ENCODE peak calls at places on chromosomes 6 and 20, in seven cellular contexts. X is dorsolateral prefrontal cortex, K is HCT116, G is keratinocyte, F is PC-3, L is fibroblast of the aortic adventitia, B is Peyer's patch. D is an unnamed sample.

GRCh38 chr6:170089937-170090335 is 200.9 kb downstream of the DLL1 start:
- DNase-seq in K (no peak), B (peak), X (no peak), F (no peak), G (no peak), L (no peak), D (no peak)

GRCh38 chr6:51542466-51542865 is 544.9 kb downstream of the PKHD1 start:
- DNase-seq in B (no peak), G (no peak), F (peak), L (no peak), K (no peak), X (no peak), D (no peak)

GRCh38 chr6:43763133-43763797 is 6.7 kb upstream of the VEGFA start:
- DNase-seq in L (peak), K (no peak), X (no peak), B (no peak), G (no peak), F (no peak), D (no peak)

GRCh38 chr6:71419217-71419953 is 130.8 kb downstream of the OGFRL1 start:
- DNase-seq in X (peak), B (no peak), F (peak), K (no peak), L (peak), G (no peak), D (no peak)

GRCh38 chr20:4135385-4136077 is 120.2 kb upstream of the RNF24 start:
- DNase-seq in G (peak), K (peak), B (peak), L (peak), F (peak), X (no peak), D (no peak)

GRCh38 chr20:57659789-57660509 is 39.7 kb upstream of the ZBP1 start:
- DNase-seq in G (no peak), K (no peak), X (no peak), L (no peak), F (no peak), B (no peak), D (no peak)

GRCh38 chr6:2181567-2181966 is 63.8 kb downstream of the GMDS start:
- DNase-seq in G (no peak), X (no peak), L (no peak), B (no peak), F (no peak), K (no peak), D (no peak)

GRCh38 chr6:40903456-40903855 is 135.6 kb downstream of the UNC5CL start:
- DNase-seq in G (no peak), L (no peak), B (no peak), X (no peak), K (no peak), F (no peak), D (no peak)

GRCh38 chr6:125041740-125042459 is 79.7 kb downstream of the RNF217 start:
- DNase-seq in L (peak), F (peak), B (no peak), K (peak), G (peak), X (no peak), D (no peak)

GRCh38 chr6:138666636-138667035 is 106.9 kb upstream of the CCDC28A start:
- DNase-seq in K (no peak), L (no peak), X (no peak), B (no peak), G (no peak), F (no peak), D (no peak)

GRCh38 chr6:1325471-1326309 is 13.8 kb downstream of the FOXQ1 start:
- DNase-seq in B (no peak), G (peak), L (peak), X (no peak), F (peak), K (peak), D (no peak)

GRCh38 chr6:133983099-133983939 is 30.3 kb downstream of the TBPL1 start:
- DNase-seq in F (peak), X (no peak), G (no peak), K (no peak), L (peak), B (no peak), D (no peak)

GRCh38 chr6:108951351-108951953 is 103.2 kb downstream of the ARMC2 start:
- DNase-seq in G (no peak), L (no peak), F (no peak), B (no peak), K (no peak), X (no peak), D (no peak)

GRCh38 chr6:142716097-142716496 is 228.9 kb downstream of the HIVEP2 start:
- DNase-seq in B (no peak), K (no peak), X (no peak), G (no peak), L (no peak), F (no peak), D (no peak)

GRCh38 chr6:119586250-119586882 is 236.8 kb upstream of the MAN1A1 start:
- DNase-seq in K (no peak), X (no peak), L (no peak), B (no peak), G (no peak), F (no peak), D (no peak)

GRCh38 chr20:54343073-54343472 is 132.3 kb upstream of the DOK5 start:
- DNase-seq in F (no peak), X (no peak), K (no peak), L (no peak), G (no peak), B (no peak), D (no peak)

GRCh38 chr6:14441371-14441781 is 323.8 kb downstream of the CD83 start:
- DNase-seq in L (peak), G (no peak), F (no peak), X (no peak), B (no peak), K (no peak), D (no peak)

GRCh38 chr6:1200706-1201105 is 111.2 kb upstream of the FOXQ1 start:
- DNase-seq in K (peak), X (no peak), B (no peak), L (no peak), F (no peak), G (no peak), D (no peak)

DNA sequence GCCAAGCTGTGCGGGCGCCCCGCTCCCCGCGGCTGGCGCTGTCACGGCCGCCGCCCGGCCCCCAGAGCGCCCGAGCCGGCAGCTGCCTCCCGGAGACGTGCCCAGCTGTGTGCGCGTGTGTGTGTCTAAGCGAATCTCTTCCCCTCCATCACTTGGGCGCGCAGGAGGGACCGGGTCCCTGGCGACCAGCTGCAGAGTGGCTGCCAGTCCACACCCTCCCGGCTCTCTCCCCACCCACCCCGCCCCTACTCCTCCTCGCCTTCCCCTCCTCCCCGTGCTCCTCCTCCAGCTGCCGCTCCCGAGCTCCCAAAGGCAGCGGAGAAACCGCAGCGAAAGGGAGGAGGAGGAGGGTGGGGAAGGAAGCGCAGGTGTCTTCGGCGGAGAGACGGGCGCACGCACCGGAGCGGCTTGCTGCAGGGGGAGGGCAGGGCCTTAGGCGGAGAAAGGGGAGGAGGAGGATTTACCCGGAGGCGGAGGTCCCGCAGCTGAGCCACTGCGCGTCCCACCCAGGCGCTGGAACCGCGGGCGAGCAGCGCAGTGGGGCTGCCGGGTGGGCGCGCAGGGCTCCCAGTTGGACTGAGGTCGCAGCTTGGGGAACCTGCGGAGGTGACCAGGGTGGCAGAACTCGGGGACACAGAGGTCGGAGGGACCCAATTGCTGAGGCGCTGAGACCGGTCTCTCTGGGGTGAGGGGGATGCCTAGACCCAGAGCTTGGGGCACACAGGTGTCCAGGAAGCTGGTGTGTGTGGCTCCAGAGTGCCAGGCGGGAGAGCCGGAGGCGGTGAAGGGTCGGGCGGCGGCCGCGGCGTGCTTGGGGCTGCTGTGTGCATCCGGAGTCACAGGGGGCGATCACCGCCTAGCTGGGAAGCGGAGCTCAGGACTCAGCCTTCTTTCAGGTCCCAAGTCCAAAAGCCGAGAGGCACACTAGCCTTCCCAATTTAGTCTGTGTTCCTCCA is at the start of gene HS3ST5:
- DNase-seq in G (no peak), K (peak), F (peak), X (peak), B (no peak), L (no peak), D (no peak)
- TF ChIP-seq CTCF in G (no peak), K (no peak), F (peak), X (peak), B (no peak), L (no peak), D (peak)

GRCh38 chr6:30954631-30955366 is 14.0 kb downstream of the MUCL3 start:
- DNase-seq in K (no peak), F (no peak), G (no peak), L (no peak), X (no peak), B (no peak), D (no peak)
- H3K4me3 ChIP-seq in K (no peak), F (peak), G (no peak), L (no peak), X (no peak), B (peak), D (no peak)

GRCh38 chr20:2914160-2914559 is 40.9 kb downstream of the PTPRA start:
- DNase-seq in X (no peak), L (no peak), F (peak), K (no peak), B (no peak), G (no peak), D (no peak)
- TF ChIP-seq CTCF in X (peak), L (no peak), F (peak), K (peak), B (no peak), G (peak), D (peak)

DNA sequence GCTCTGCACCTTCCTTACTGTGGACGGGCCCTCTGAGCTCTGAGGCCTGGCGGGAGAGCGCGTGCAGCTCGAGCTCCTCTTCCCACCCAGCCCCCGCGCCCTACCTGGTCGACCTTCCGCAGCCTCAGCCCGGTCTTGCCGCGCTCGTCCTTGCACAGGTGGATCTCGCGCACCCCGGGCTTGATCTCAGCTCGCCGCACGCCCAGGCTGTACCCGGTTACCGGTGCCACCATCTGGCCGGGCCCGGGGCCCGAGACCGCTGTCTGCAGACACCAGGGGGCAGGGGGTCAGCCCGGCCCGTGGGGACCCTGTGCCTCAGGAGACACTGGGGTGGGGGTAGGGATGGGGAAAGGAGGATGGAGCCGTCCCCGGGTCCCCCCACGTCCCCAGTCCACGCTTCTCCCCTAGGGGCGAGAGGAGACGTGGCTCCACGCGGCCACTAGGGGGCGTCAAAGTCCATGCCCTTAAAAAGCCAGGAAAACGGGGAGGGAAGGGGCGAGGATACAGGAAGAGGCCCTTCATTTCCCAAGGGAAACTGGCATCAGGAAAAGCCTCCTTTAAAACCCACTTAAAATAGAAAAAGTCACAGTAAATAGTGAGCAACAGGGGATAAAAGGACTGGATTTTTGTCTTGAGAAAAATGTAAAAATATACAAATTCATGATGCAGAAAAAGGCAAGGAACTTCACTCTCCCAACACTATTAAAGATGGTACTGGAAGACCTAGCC is 15.5 kb downstream of the SDCBP2 start:
- DNase-seq in L (peak), X (peak), B (peak), K (peak), F (peak), G (no peak), D (no peak)
- H3K4me3 ChIP-seq in L (peak), X (peak), B (no peak), K (no peak), F (no peak), G (no peak), D (no peak)

GRCh38 chr20:59596690-59597089 is 7.7 kb upstream of the PHACTR3 start:
- DNase-seq in L (no peak), X (peak), B (no peak), G (no peak), K (no peak), F (no peak), D (no peak)

GRCh38 chr20:59600472-59600871 is 3.9 kb upstream of the PHACTR3 start:
- DNase-seq in G (no peak), X (no peak), K (no peak), F (no peak), L (no peak), B (no peak), D (no peak)

GRCh38 chr20:59599941-59600340 is 4.4 kb upstream of the PHACTR3 start:
- DNase-seq in L (no peak), F (no peak), X (no peak), B (no peak), G (no peak), K (no peak), D (no peak)

GRCh38 chr20:59597240-59597639 is 7.1 kb upstream of the PHACTR3 start:
- DNase-seq in X (no peak), G (no peak), L (no peak), F (no peak), K (no peak), B (no peak), D (no peak)

GRCh38 chr20:59598625-59599310 is 5.6 kb upstream of the PHACTR3 start:
- DNase-seq in F (peak), L (peak), G (no peak), X (peak), K (peak), B (no peak), D (no peak)
- TF ChIP-seq CTCF in F (peak), L (peak), G (peak), X (peak), K (peak), B (peak), D (peak)

DNA sequence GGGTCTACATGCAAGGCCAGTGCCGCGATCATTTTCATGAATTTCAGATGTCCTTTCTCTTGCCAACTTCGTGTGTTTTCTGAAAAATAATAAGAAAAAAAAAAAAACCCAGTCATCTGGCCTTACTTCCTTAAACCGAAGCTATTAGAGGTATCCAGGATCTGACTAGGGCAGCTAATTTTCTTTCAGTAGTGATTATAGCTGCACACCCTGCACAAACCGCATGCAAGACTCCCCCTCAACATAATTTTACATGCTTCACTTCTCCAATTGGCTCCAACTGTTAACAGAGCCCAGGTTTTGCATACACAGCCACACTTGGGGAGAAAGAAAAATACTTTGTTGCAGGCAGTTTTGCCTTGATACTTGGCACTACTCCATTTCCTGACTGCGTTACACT is 11.8 kb upstream of the F13A1 start:
- DNase-seq in G (no peak), K (no peak), L (no peak), B (no peak), X (no peak), F (no peak), D (no peak)
- H3K4me3 ChIP-seq in G (no peak), K (no peak), L (no peak), B (no peak), X (no peak), F (no peak), D (no peak)

DNA sequence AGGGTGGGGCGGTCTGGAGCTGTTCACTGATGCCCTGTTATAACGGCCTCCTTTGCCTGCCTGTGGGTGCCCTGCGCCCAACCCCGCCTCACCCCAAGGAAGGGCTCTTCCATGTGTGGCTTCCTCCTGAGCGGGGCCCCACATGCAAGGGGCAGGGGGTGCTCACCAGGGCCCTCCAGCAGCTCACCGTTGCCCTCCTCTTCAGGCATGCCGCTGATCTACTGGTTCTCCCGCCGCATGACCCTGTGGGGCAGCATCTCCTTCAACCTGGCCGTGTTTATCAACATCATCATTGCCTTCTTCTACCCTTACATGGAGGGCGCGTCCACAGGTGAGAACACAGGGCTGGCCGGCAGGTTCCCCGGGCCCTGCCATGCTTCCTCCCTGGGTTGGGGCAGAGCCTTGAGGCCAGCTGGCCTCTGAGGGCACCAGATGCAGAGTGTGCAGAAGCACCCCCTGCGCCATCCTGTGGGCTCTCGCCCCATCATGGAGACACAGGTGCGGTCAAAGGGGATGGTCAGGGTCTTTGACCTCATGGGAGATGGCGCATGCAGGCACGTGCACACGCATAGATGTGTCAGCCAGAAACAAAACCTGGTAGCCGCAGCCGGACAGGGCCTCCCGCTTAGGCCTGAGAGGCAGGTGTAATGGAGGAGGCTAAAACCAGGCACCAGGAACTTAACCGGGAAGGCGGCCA is 22.9 kb downstream of the UQCC2 start:
- DNase-seq in G (no peak), K (no peak), B (no peak), X (no peak), F (no peak), L (no peak), D (no peak)
- TF ChIP-seq CTCF in G (no peak), K (no peak), B (no peak), X (no peak), F (no peak), L (no peak), D (no peak)